ENCODE peak calls at places on chromosome 15, in six cellular contexts. N is heart left ventricle; L is GM23248; P is mammary epithelial cell; M is CD4-positive, alpha-beta memory T cell; R is mesendoderm. Z is an unnamed sample. For H3K4me1, the result is how much of the 10 kb centered on the place peaks cover.

GRCh38 chr15:43483306-43484128 is 9.4 kb downstream of the TP53BP1 start:
- DNase-seq in P (no peak), L (peak), M (peak), N (no peak), R (peak), Z (no peak)

GRCh38 chr15:95442107-95442719 is 888.3 kb upstream of the NR2F2 start:
- DNase-seq in R (no peak), P (no peak), N (no peak), L (no peak), M (no peak), Z (no peak)

GRCh38 chr15:48544816-48545215 is 100.7 kb downstream of the FBN1 start:
- DNase-seq in M (no peak), N (no peak), R (no peak), L (peak), P (no peak), Z (no peak)

GRCh38 chr15:52819253-52819652 is 29.1 kb upstream of the ONECUT1 start:
- DNase-seq in M (no peak), L (no peak), R (no peak), P (no peak), N (no peak), Z (no peak)

GRCh38 chr15:79314811-79315210 is 3.9 kb downstream of the TMED3 start:
- DNase-seq in M (no peak), P (peak), L (no peak), R (no peak), N (no peak), Z (no peak)

GRCh38 chr15:73747847-73748605 is 5.1 kb downstream of the INSYN1 start:
- DNase-seq in L (no peak), M (no peak), R (no peak), N (peak), P (no peak), Z (no peak)

GRCh38 chr15:54559405-54560064 is 581.3 kb downstream of the UNC13C start:
- DNase-seq in L (no peak), P (no peak), R (no peak), N (peak), M (no peak), Z (no peak)

GRCh38 chr15:26974120-26974780 is 3.3 kb downstream of the GABRG3 start:
- DNase-seq in P (no peak), R (peak), N (no peak), L (peak), M (no peak), Z (no peak)

GRCh38 chr15:58924326-58924725 is 9.2 kb downstream of the SLTM start:
- DNase-seq in L (peak), P (no peak), N (no peak), M (no peak), R (no peak), Z (no peak)

GRCh38 chr15:49990835-49991540 is 128.0 kb downstream of the ATP8B4 start:
- DNase-seq in R (no peak), L (peak), M (no peak), P (no peak), N (no peak), Z (no peak)

GRCh38 chr15:60091150-60091549 is 87.0 kb downstream of the FOXB1 start:
- DNase-seq in N (no peak), M (no peak), L (peak), P (peak), R (no peak), Z (no peak)

GRCh38 chr15:42087926-42088800 is 6.2 kb downstream of the PLA2G4D start:
- DNase-seq in P (no peak), R (no peak), L (no peak), M (no peak), N (no peak), Z (no peak)

GRCh38 chr15:51864408-51865056 is 35.1 kb downstream of the TMOD3 start:
- DNase-seq in L (peak), M (no peak), N (no peak), P (peak), R (no peak), Z (no peak)

GRCh38 chr15:35466476-35466875 is 79.5 kb downstream of the DPH6 start:
- DNase-seq in N (no peak), R (no peak), L (no peak), M (no peak), P (no peak), Z (no peak)

GRCh38 chr15:32887090-32887489 is 169.3 kb downstream of the GREM1 start:
- DNase-seq in L (no peak), N (no peak), R (no peak), P (no peak), M (no peak), Z (no peak)

GRCh38 chr15:83339396-83339795 is 54.9 kb upstream of the BNC1 start:
- DNase-seq in N (no peak), L (no peak), R (no peak), P (peak), M (no peak), Z (no peak)

GRCh38 chr15:27527490-27528067 is 556.6 kb downstream of the GABRG3 start:
- DNase-seq in R (peak), L (no peak), M (no peak), N (no peak), P (no peak), Z (no peak)

GRCh38 chr15:36841154-36841553 is 259.2 kb downstream of the MEIS2 start:
- DNase-seq in N (no peak), R (no peak), P (no peak), M (no peak), L (no peak), Z (no peak)

GRCh38 chr15:28100516-28101195 is 1.5 kb upstream of the OCA2 start:
- DNase-seq in R (no peak), L (no peak), M (no peak), N (peak), P (no peak), Z (no peak)

GRCh38 chr15:96270581-96271172 is 59.8 kb upstream of the NR2F2 start:
- DNase-seq in M (no peak), N (no peak), L (peak), R (no peak), P (peak), Z (no peak)

GRCh38 chr15:92714457-92715401 is 59.2 kb upstream of the FAM174B start:
- DNase-seq in N (peak), R (peak), P (peak), L (peak), M (peak), Z (peak)

GRCh38 chr15:32704343-32705076 is 13.3 kb upstream of the GREM1 start:
- DNase-seq in N (no peak), M (no peak), L (peak), P (no peak), R (no peak), Z (no peak)

GRCh38 chr15:88901713-88902490 is 6.6 kb upstream of the HAPLN3 start:
- DNase-seq in M (no peak), N (no peak), L (no peak), R (no peak), P (no peak), Z (no peak)

GRCh38 chr15:35306361-35306981 is 221.4 kb upstream of the NANOGP8 start:
- DNase-seq in M (no peak), L (peak), R (peak), N (no peak), P (peak), Z (no peak)

GRCh38 chr15:33988384-33988783 is 20.1 kb downstream of the CHRM5 start:
- DNase-seq in M (no peak), P (no peak), N (no peak), L (peak), R (no peak), Z (no peak)

GRCh38 chr15:68241088-68241935 is 11.8 kb upstream of the CLN6 start:
- DNase-seq in P (no peak), M (no peak), N (no peak), L (no peak), R (peak), Z (no peak)

GRCh38 chr15:80418892-80419537 is 14.8 kb downstream of the ARNT2 start:
- DNase-seq in N (no peak), M (no peak), R (peak), L (peak), P (peak), Z (peak)

GRCh38 chr15:78034495-78035191 is 42.9 kb downstream of the TBC1D2B start:
- DNase-seq in N (no peak), P (peak), M (peak), R (no peak), L (no peak), Z (peak)
- H3K4me1 ChIP-seq in N (under half), P (under half), M (half or more), R (under half), L (under half), Z (half or more)

DNA sequence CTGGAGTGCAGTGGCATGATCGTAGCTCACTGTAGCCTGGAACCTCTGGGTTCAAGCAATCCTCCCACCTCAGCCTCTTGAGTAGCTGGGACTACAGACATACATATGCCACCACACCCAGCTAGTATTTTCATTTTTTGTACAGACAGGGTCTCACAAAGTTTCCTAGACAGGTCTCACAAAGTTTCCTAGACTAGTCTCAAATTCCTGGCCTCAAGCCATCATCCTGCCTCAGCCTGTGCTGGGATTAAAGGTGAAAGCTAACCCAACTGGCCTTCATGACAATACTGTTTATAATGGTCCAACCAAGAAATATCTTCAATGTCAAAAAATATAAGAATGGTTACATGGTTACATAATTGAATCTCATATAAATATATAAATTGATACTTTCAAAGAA is 24.0 kb downstream of the GPR176 start:
- DNase-seq in R (no peak), N (no peak), M (no peak), L (peak), P (no peak), Z (no peak)
- H3K4me3 ChIP-seq in R (no peak), N (no peak), M (no peak), L (no peak), P (no peak), Z (no peak)

DNA sequence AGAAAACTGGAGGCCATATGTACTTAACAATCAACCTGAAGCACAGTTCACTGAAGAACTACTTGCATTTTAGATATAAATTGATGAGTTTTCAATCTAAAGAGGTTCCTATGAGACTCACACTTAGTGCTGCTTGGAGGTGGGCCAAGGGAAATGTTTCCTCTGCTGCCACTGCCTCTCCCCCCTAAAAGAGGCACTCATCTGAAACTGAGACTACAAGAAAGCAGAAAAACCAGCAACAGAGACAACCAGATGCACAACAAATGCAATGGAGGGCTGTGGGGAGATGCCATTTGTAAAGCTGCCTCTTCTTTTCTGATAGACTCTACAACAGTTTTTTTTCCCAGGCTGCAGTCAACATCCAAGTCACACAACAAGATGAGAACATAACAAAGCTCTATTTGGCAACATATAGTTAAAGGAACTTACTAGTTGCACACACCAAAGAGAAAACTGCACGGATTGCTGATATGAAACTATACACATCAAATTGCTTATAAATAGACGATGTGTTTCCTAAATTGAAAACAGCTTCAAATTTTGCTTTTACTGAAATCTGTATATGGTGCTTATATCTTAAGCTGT is 11.1 kb downstream of the TSPAN3 start:
- DNase-seq in L (peak), M (no peak), P (no peak), R (no peak), N (no peak), Z (peak)
- H3K27ac ChIP-seq in L (peak), M (no peak), P (no peak), R (no peak), N (no peak), Z (no peak)

GRCh38 chr15:57057134-57057930 is 138.9 kb downstream of the TCF12 start:
- DNase-seq in R (peak), L (no peak), P (peak), N (no peak), M (no peak), Z (no peak)

GRCh38 chr15:57048930-57049550 is 130.6 kb downstream of the TCF12 start:
- DNase-seq in M (no peak), L (no peak), P (no peak), N (no peak), R (no peak), Z (no peak)

GRCh38 chr15:57054351-57054750 is 135.9 kb downstream of the TCF12 start:
- DNase-seq in M (no peak), L (no peak), R (no peak), N (no peak), P (no peak), Z (no peak)

GRCh38 chr15:57056357-57056756 is 137.9 kb downstream of the TCF12 start:
- DNase-seq in M (no peak), L (no peak), N (no peak), P (no peak), R (no peak), Z (no peak)

GRCh38 chr15:57053470-57053869 is 135.0 kb downstream of the TCF12 start:
- DNase-seq in N (no peak), R (no peak), P (no peak), M (no peak), L (no peak), Z (no peak)
- H3K4me1 ChIP-seq in N (under half), R (under half), P (under half), M (under half), L (under half), Z (under half)

GRCh38 chr15:66388576-66388975 is 1.9 kb downstream of the MAP2K1 start:
- DNase-seq in N (no peak), M (no peak), P (no peak), R (no peak), L (no peak), Z (no peak)
- H3K4me3 ChIP-seq in N (no peak), M (peak), P (peak), R (no peak), L (peak), Z (peak)

GRCh38 chr15:39785139-39785538 is 2.5 kb upstream of the FSIP1 start:
- DNase-seq in P (no peak), N (no peak), L (no peak), R (peak), M (no peak), Z (no peak)

GRCh38 chr15:39785806-39786205 is 3.2 kb upstream of the FSIP1 start:
- DNase-seq in L (no peak), M (no peak), N (no peak), R (no peak), P (no peak), Z (no peak)

GRCh38 chr15:39784125-39784524 is 1.5 kb upstream of the FSIP1 start:
- DNase-seq in R (peak), P (no peak), N (no peak), M (no peak), L (peak), Z (no peak)

GRCh38 chr15:39783244-39783820 is 691 bp upstream of the FSIP1 start:
- DNase-seq in M (no peak), L (peak), P (no peak), N (no peak), R (peak), Z (no peak)

DNA sequence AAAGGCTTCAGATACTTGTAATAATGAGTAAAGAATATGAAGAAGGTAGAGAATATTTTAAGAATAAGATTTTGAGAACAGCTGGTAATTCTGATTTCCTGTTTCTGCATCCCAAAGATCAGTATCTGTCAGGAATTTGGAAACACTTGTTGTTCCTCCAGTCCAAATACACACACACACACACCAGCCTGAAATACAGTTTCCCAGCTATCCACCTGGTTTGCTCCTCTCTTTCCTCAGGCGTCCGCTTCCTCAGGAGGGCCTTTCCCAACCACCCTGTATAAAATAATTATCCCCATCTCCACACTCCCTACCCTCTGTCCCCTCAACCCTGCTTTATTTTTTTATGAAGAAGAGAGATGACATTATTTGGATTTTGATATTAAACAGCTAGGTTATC is 2.0 kb upstream of the FSIP1 start:
- DNase-seq in L (no peak), R (no peak), M (no peak), P (no peak), N (no peak), Z (no peak)
- H3K27ac ChIP-seq in L (peak), R (no peak), M (no peak), P (no peak), N (no peak), Z (no peak)